ENCODE peak calls at places on chromosomes 11 and 22, in eight cellular contexts. H is MM.1S, Q is uterus, L is Peyer's patch, B is thoracic aorta, U is cardiac muscle cell, R is DND-41, D is left ventricle myocardium inferior. K is an unnamed sample. For H3K27me3, the result is how much of the 10 kb centered on the place peaks cover.

GRCh38 chr22:37442537-37442936 is 15.3 kb upstream of the ELFN2 start:
- DNase-seq in H (no peak), Q (no peak), L (no peak), B (no peak), U (no peak), R (no peak), D (no peak), K (no peak)

GRCh38 chr22:19785461-19786263 is 25.1 kb downstream of the TBX1 start:
- DNase-seq in H (no peak), Q (no peak), L (no peak), B (no peak), U (no peak), R (no peak), D (no peak), K (peak)

GRCh38 chr11:111602865-111603632 is 800 bp downstream of the SIK2 start:
- DNase-seq in H (peak), Q (peak), L (no peak), B (no peak), U (peak), R (peak), D (no peak), K (no peak)

GRCh38 chr22:39498802-39499201 is 3.3 kb upstream of the MIEF1 start:
- DNase-seq in H (no peak), Q (no peak), L (no peak), B (no peak), U (no peak), R (no peak), D (no peak), K (no peak)

GRCh38 chr11:114284021-114284420 is 12.2 kb upstream of the NNMT start:
- DNase-seq in H (no peak), Q (peak), L (no peak), B (no peak), U (no peak), R (no peak), D (no peak), K (peak)

GRCh38 chr11:81112718-81113117 is 1620.9 kb downstream of the FAM181B start:
- DNase-seq in H (peak), Q (no peak), L (no peak), B (no peak), U (no peak), R (no peak), D (no peak), K (no peak)

GRCh38 chr22:40620464-40621046 is 16.0 kb downstream of the MRTFA start:
- DNase-seq in H (no peak), Q (no peak), L (no peak), B (no peak), U (no peak), R (no peak), D (no peak), K (no peak)

GRCh38 chr11:20024172-20024935 is 135.9 kb downstream of the DBX1 start:
- DNase-seq in H (no peak), Q (no peak), L (no peak), B (no peak), U (no peak), R (no peak), D (no peak), K (peak)

GRCh38 chr22:46971141-46971775 is 208.8 kb downstream of the TBC1D22A start:
- DNase-seq in H (no peak), Q (no peak), L (no peak), B (no peak), U (peak), R (no peak), D (peak), K (peak)

GRCh38 chr11:12684354-12684753 is 10.1 kb downstream of the TEAD1 start:
- DNase-seq in H (no peak), Q (no peak), L (no peak), B (no peak), U (no peak), R (no peak), D (no peak), K (no peak)

DNA sequence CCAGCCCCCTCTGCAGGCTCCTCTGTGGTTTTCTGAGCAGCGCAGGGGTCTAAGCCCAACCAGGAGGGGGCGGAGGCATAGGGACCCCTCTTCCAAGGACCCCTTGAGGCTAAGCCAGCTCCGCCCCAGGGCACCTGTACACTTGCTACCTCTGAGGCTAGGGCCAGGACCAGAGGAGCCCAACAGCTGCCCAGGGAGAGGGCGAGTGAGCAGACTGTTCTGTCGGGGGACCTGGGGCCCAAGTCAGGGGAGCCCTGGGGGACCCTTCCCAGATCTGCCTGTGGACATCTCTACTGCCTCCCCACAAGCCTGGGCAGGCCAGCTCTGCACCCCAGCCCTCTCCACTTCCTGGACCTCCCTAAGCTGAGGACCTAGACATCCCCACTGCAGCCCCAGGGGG is 1.8 kb downstream of the B4GALNT4 start:
- DNase-seq in H (no peak), Q (no peak), L (no peak), B (no peak), U (no peak), R (no peak), D (no peak), K (peak)
- H3K4me3 ChIP-seq in H (no peak), Q (no peak), L (no peak), B (no peak), U (no peak), R (no peak), D (no peak), K (no peak)

GRCh38 chr11:31806186-31806943 is 4.8 kb downstream of the PAX6 start:
- DNase-seq in H (no peak), Q (no peak), L (no peak), B (no peak), U (no peak), R (no peak), D (no peak), K (no peak)
- H3K27me3 ChIP-seq in H (half or more), Q (under half), L (half or more), B (half or more), U (half or more), R (under half), D (half or more), K (under half)

GRCh38 chr11:76656571-76657081 is 13.9 kb downstream of the LRRC32 start:
- DNase-seq in H (no peak), Q (no peak), L (peak), B (no peak), U (no peak), R (no peak), D (no peak), K (peak)

GRCh38 chr11:76657139-76657823 is 13.3 kb downstream of the LRRC32 start:
- DNase-seq in H (no peak), Q (peak), L (peak), B (no peak), U (no peak), R (no peak), D (no peak), K (no peak)

GRCh38 chr11:76658231-76658630 is 12.3 kb downstream of the LRRC32 start:
- DNase-seq in H (no peak), Q (no peak), L (peak), B (no peak), U (no peak), R (no peak), D (no peak), K (no peak)

GRCh38 chr11:76658651-76659650 is 11.6 kb downstream of the LRRC32 start:
- DNase-seq in H (no peak), Q (peak), L (peak), B (no peak), U (no peak), R (no peak), D (no peak), K (no peak)

GRCh38 chr11:76657824-76658170 is 12.8 kb downstream of the LRRC32 start:
- DNase-seq in H (no peak), Q (no peak), L (peak), B (no peak), U (no peak), R (no peak), D (no peak), K (no peak)
- H3K27ac ChIP-seq in H (no peak), Q (peak), L (no peak), B (no peak), U (no peak), R (no peak), D (peak), K (no peak)

GRCh38 chr11:27458182-27458581 is 14.4 kb downstream of the LGR4 start:
- DNase-seq in H (no peak), Q (no peak), L (no peak), B (no peak), U (no peak), R (no peak), D (no peak), K (no peak)

GRCh38 chr11:27456802-27457329 is 15.7 kb downstream of the LGR4 start:
- DNase-seq in H (no peak), Q (no peak), L (no peak), B (no peak), U (no peak), R (no peak), D (no peak), K (no peak)

GRCh38 chr11:27453701-27454100 is 18.9 kb downstream of the LGR4 start:
- DNase-seq in H (no peak), Q (no peak), L (no peak), B (no peak), U (no peak), R (no peak), D (no peak), K (no peak)

GRCh38 chr11:27455667-27456066 is 16.9 kb downstream of the LGR4 start:
- DNase-seq in H (no peak), Q (no peak), L (no peak), B (no peak), U (no peak), R (no peak), D (no peak), K (no peak)

DNA sequence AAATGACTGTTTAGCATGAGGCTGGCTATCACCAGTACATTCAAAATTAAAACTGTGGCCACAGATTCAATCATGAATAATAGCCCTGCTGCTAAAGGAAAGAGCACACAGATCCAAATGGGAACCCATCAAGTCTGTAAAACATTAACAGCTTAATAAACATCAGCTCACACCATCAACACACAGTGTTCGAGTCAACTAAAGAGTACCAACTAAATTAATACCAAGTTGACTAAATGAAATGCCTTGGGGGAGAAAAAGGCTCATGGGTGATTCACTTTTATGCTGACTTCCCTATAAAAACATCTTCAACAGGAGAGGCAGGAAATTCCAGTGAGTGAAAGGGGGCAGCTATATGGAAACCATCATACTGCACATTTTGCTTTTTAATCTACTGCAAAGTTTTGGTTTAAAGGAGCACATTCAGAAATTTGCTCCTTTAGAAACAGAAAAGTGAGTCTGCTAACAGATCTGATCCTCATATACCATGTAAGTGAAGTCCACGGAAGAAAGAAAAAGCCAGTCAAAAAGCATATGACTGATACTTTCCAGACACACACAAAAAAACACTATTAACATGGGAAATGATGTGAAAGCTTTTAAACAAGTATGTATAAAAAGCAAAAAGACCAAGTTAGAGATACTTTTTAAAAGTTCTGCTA is 16.3 kb downstream of the LGR4 start:
- DNase-seq in H (no peak), Q (no peak), L (no peak), B (no peak), U (no peak), R (no peak), D (no peak), K (no peak)
- H3K4me3 ChIP-seq in H (no peak), Q (no peak), L (no peak), B (peak), U (no peak), R (no peak), D (no peak), K (no peak)

GRCh38 chr22:45968003-45968650 is 8.8 kb downstream of the WNT7B start:
- DNase-seq in H (no peak), Q (no peak), L (no peak), B (no peak), U (no peak), R (no peak), D (no peak), K (no peak)

GRCh38 chr22:45966892-45967365 is 10.0 kb downstream of the WNT7B start:
- DNase-seq in H (no peak), Q (no peak), L (no peak), B (no peak), U (no peak), R (no peak), D (no peak), K (no peak)

GRCh38 chr22:45969801-45970464 is 7.0 kb downstream of the WNT7B start:
- DNase-seq in H (no peak), Q (no peak), L (no peak), B (no peak), U (no peak), R (no peak), D (no peak), K (no peak)

GRCh38 chr22:45969414-45969799 is 7.6 kb downstream of the WNT7B start:
- DNase-seq in H (no peak), Q (no peak), L (no peak), B (no peak), U (peak), R (no peak), D (no peak), K (no peak)

GRCh38 chr22:45968751-45969413 is 8.1 kb downstream of the WNT7B start:
- DNase-seq in H (no peak), Q (no peak), L (no peak), B (no peak), U (no peak), R (no peak), D (no peak), K (no peak)
- H3K27me3 ChIP-seq in H (half or more), Q (under half), L (under half), B (under half), U (half or more), R (under half), D (half or more), K (under half)

GRCh38 chr11:69144316-69144715 is 11.4 kb upstream of the SMIM38 start:
- DNase-seq in H (no peak), Q (no peak), L (no peak), B (no peak), U (no peak), R (no peak), D (no peak), K (no peak)

GRCh38 chr11:69144719-69145365 is 10.9 kb upstream of the SMIM38 start:
- DNase-seq in H (no peak), Q (no peak), L (no peak), B (no peak), U (no peak), R (no peak), D (no peak), K (no peak)

GRCh38 chr11:69140635-69141034 is 15.1 kb upstream of the SMIM38 start:
- DNase-seq in H (no peak), Q (no peak), L (no peak), B (no peak), U (no peak), R (no peak), D (no peak), K (no peak)

GRCh38 chr11:69142894-69143293 is 12.8 kb upstream of the SMIM38 start:
- DNase-seq in H (no peak), Q (no peak), L (no peak), B (no peak), U (no peak), R (no peak), D (no peak), K (no peak)

GRCh38 chr11:69141742-69142141 is 14.0 kb upstream of the SMIM38 start:
- DNase-seq in H (no peak), Q (no peak), L (no peak), B (no peak), U (no peak), R (no peak), D (no peak), K (no peak)
- H3K27ac ChIP-seq in H (no peak), Q (no peak), L (no peak), B (no peak), U (no peak), R (no peak), D (no peak), K (no peak)

GRCh38 chr11:125980421-125980820 is 34.6 kb downstream of the VSIG10L2 start:
- DNase-seq in H (no peak), Q (no peak), L (no peak), B (no peak), U (no peak), R (peak), D (no peak), K (no peak)
- H3K4me3 ChIP-seq in H (no peak), Q (no peak), L (no peak), B (no peak), U (no peak), R (no peak), D (no peak), K (no peak)

K was measured in right cardiac atrium.